ENCODE peak calls at places on chromosome 10, in six cellular contexts. One of them, this sample, is unnamed.
A peak's percentile ranks its signal among the peaks of the same experiment; 100 is the strongest.

GRCh38 chr10:45404087-45404769 is 30.2 kb downstream of the ALOX5 start:
- DNase-seq in germinal center: no peak
- DNase-seq in BJ: no peak
- DNase-seq in foreskin fibroblast: no peak
- DNase-seq in MV-4-11: peak; percentile 95
- DNase-seq in stimulated activated CD8-positive, alpha-beta memory T cell treated with anti-CD3 and anti-CD28 coated beads, Interleukin-4, amount 100 ng/mL, for 24 hours: no peak
- DNase-seq in this sample: no peak

GRCh38 chr10:84179059-84179710 is 5.6 kb downstream of the GPR15LG start:
- DNase-seq in germinal center: peak; percentile 84
- DNase-seq in BJ: peak; percentile 2
- DNase-seq in foreskin fibroblast: peak; percentile 82
- DNase-seq in MV-4-11: no peak
- DNase-seq in stimulated activated CD8-positive, alpha-beta memory T cell treated with anti-CD3 and anti-CD28 coated beads, Interleukin-4, amount 100 ng/mL, for 24 hours: no peak
- DNase-seq in this sample: no peak

GRCh38 chr10:108360187-108360586 is 1195.7 kb upstream of the SORCS1 start:
- DNase-seq in germinal center: no peak
- DNase-seq in BJ: no peak
- DNase-seq in foreskin fibroblast: peak; percentile 28
- DNase-seq in MV-4-11: no peak
- DNase-seq in stimulated activated CD8-positive, alpha-beta memory T cell treated with anti-CD3 and anti-CD28 coated beads, Interleukin-4, amount 100 ng/mL, for 24 hours: no peak
- DNase-seq in this sample: no peak

GRCh38 chr10:77390481-77390891 is 247.1 kb downstream of the KCNMA1 start:
- DNase-seq in germinal center: no peak
- DNase-seq in BJ: no peak
- DNase-seq in foreskin fibroblast: peak; percentile 22
- DNase-seq in MV-4-11: no peak
- DNase-seq in stimulated activated CD8-positive, alpha-beta memory T cell treated with anti-CD3 and anti-CD28 coated beads, Interleukin-4, amount 100 ng/mL, for 24 hours: no peak
- DNase-seq in this sample: no peak

GRCh38 chr10:71573562-71574300 is 145.8 kb downstream of the C10orf105 start:
- DNase-seq in germinal center: no peak
- DNase-seq in BJ: no peak
- DNase-seq in foreskin fibroblast: no peak
- DNase-seq in MV-4-11: no peak
- DNase-seq in stimulated activated CD8-positive, alpha-beta memory T cell treated with anti-CD3 and anti-CD28 coated beads, Interleukin-4, amount 100 ng/mL, for 24 hours: no peak
- DNase-seq in this sample: no peak

GRCh38 chr10:11018426-11018818 is 750 bp downstream of the CELF2 start:
- DNase-seq in germinal center: no peak
- DNase-seq in BJ: no peak
- DNase-seq in foreskin fibroblast: peak; percentile 35
- DNase-seq in MV-4-11: no peak
- DNase-seq in stimulated activated CD8-positive, alpha-beta memory T cell treated with anti-CD3 and anti-CD28 coated beads, Interleukin-4, amount 100 ng/mL, for 24 hours: no peak
- DNase-seq in this sample: peak; percentile 34

GRCh38 chr10:130498934-130499333 is 362.7 kb downstream of the GLRX3 start:
- DNase-seq in germinal center: no peak
- DNase-seq in BJ: no peak
- DNase-seq in foreskin fibroblast: no peak
- DNase-seq in MV-4-11: no peak
- DNase-seq in stimulated activated CD8-positive, alpha-beta memory T cell treated with anti-CD3 and anti-CD28 coated beads, Interleukin-4, amount 100 ng/mL, for 24 hours: no peak
- DNase-seq in this sample: no peak

GRCh38 chr10:112227331-112227961 is 43.9 kb upstream of the GPAM start:
- DNase-seq in germinal center: no peak
- DNase-seq in BJ: peak; percentile 26
- DNase-seq in foreskin fibroblast: peak; percentile 7
- DNase-seq in MV-4-11: peak; percentile 96
- DNase-seq in stimulated activated CD8-positive, alpha-beta memory T cell treated with anti-CD3 and anti-CD28 coated beads, Interleukin-4, amount 100 ng/mL, for 24 hours: no peak
- DNase-seq in this sample: no peak

GRCh38 chr10:92544296-92544695 is 29.6 kb downstream of the IDE start:
- DNase-seq in germinal center: no peak
- DNase-seq in BJ: no peak
- DNase-seq in foreskin fibroblast: no peak
- DNase-seq in MV-4-11: peak; percentile 94
- DNase-seq in stimulated activated CD8-positive, alpha-beta memory T cell treated with anti-CD3 and anti-CD28 coated beads, Interleukin-4, amount 100 ng/mL, for 24 hours: no peak
- DNase-seq in this sample: no peak

GRCh38 chr10:77898323-77899079 is 28.1 kb downstream of the DLG5 start:
- DNase-seq in germinal center: no peak
- DNase-seq in BJ: no peak
- DNase-seq in foreskin fibroblast: no peak
- DNase-seq in MV-4-11: peak; percentile 24
- DNase-seq in stimulated activated CD8-positive, alpha-beta memory T cell treated with anti-CD3 and anti-CD28 coated beads, Interleukin-4, amount 100 ng/mL, for 24 hours: no peak
- DNase-seq in this sample: no peak

GRCh38 chr10:97318772-97319651 is at the start of gene FRAT1:
- DNase-seq in germinal center: peak; percentile 78
- DNase-seq in BJ: peak; percentile 39
- DNase-seq in foreskin fibroblast: peak; percentile 94
- DNase-seq in MV-4-11: peak; percentile 75
- DNase-seq in stimulated activated CD8-positive, alpha-beta memory T cell treated with anti-CD3 and anti-CD28 coated beads, Interleukin-4, amount 100 ng/mL, for 24 hours: peak; percentile 84
- DNase-seq in this sample: peak; percentile 92

GRCh38 chr10:7572435-7572834 is 94.3 kb downstream of the ITIH5 start:
- DNase-seq in germinal center: no peak
- DNase-seq in BJ: no peak
- DNase-seq in foreskin fibroblast: no peak
- DNase-seq in MV-4-11: peak; percentile 49
- DNase-seq in stimulated activated CD8-positive, alpha-beta memory T cell treated with anti-CD3 and anti-CD28 coated beads, Interleukin-4, amount 100 ng/mL, for 24 hours: no peak
- DNase-seq in this sample: no peak

GRCh38 chr10:66295602-66296001 is 630.2 kb upstream of the LRRTM3 start:
- DNase-seq in germinal center: no peak
- DNase-seq in BJ: no peak
- DNase-seq in foreskin fibroblast: no peak
- DNase-seq in MV-4-11: no peak
- DNase-seq in stimulated activated CD8-positive, alpha-beta memory T cell treated with anti-CD3 and anti-CD28 coated beads, Interleukin-4, amount 100 ng/mL, for 24 hours: no peak
- DNase-seq in this sample: no peak

GRCh38 chr10:124291009-124291671 is 127.6 kb downstream of the OAT start:
- DNase-seq in germinal center: no peak
- DNase-seq in BJ: no peak
- DNase-seq in foreskin fibroblast: no peak
- DNase-seq in MV-4-11: peak; percentile 95
- DNase-seq in stimulated activated CD8-positive, alpha-beta memory T cell treated with anti-CD3 and anti-CD28 coated beads, Interleukin-4, amount 100 ng/mL, for 24 hours: no peak
- DNase-seq in this sample: no peak

GRCh38 chr10:34109952-34110702 is 705.0 kb downstream of the PARD3 start:
- DNase-seq in germinal center: no peak
- DNase-seq in BJ: no peak
- DNase-seq in foreskin fibroblast: no peak
- DNase-seq in MV-4-11: no peak
- DNase-seq in stimulated activated CD8-positive, alpha-beta memory T cell treated with anti-CD3 and anti-CD28 coated beads, Interleukin-4, amount 100 ng/mL, for 24 hours: no peak
- DNase-seq in this sample: no peak

GRCh38 chr10:49606981-49607535 is 3.1 kb upstream of the SLC18A3 start:
- DNase-seq in germinal center: peak; percentile 85
- DNase-seq in BJ: no peak
- DNase-seq in foreskin fibroblast: peak; percentile 84
- DNase-seq in MV-4-11: peak; percentile 82
- DNase-seq in stimulated activated CD8-positive, alpha-beta memory T cell treated with anti-CD3 and anti-CD28 coated beads, Interleukin-4, amount 100 ng/mL, for 24 hours: peak; percentile 56
- DNase-seq in this sample: peak; percentile 91

GRCh38 chr10:125231116-125231812 is 70.9 kb upstream of the CTBP2 start:
- DNase-seq in germinal center: no peak
- DNase-seq in BJ: peak; percentile 82
- DNase-seq in foreskin fibroblast: peak; percentile 95
- DNase-seq in MV-4-11: no peak
- DNase-seq in stimulated activated CD8-positive, alpha-beta memory T cell treated with anti-CD3 and anti-CD28 coated beads, Interleukin-4, amount 100 ng/mL, for 24 hours: no peak
- DNase-seq in this sample: peak; percentile 33

GRCh38 chr10:97796651-97797050 is 24.9 kb upstream of the SFRP5 start:
- DNase-seq in germinal center: no peak
- DNase-seq in BJ: no peak
- DNase-seq in foreskin fibroblast: no peak
- DNase-seq in MV-4-11: peak; percentile 2
- DNase-seq in stimulated activated CD8-positive, alpha-beta memory T cell treated with anti-CD3 and anti-CD28 coated beads, Interleukin-4, amount 100 ng/mL, for 24 hours: no peak
- DNase-seq in this sample: no peak

GRCh38 chr10:102408728-102409603 is 9.6 kb downstream of the PSD start:
- DNase-seq in germinal center: peak; percentile 47
- DNase-seq in BJ: no peak
- DNase-seq in foreskin fibroblast: peak; percentile 72
- DNase-seq in MV-4-11: no peak
- DNase-seq in stimulated activated CD8-positive, alpha-beta memory T cell treated with anti-CD3 and anti-CD28 coated beads, Interleukin-4, amount 100 ng/mL, for 24 hours: peak; percentile 75
- DNase-seq in this sample: peak; percentile 55

GRCh38 chr10:30185916-30186315 is 126.5 kb upstream of the JCAD start:
- DNase-seq in germinal center: no peak
- DNase-seq in BJ: peak; percentile 80
- DNase-seq in foreskin fibroblast: peak; percentile 91
- DNase-seq in MV-4-11: no peak
- DNase-seq in stimulated activated CD8-positive, alpha-beta memory T cell treated with anti-CD3 and anti-CD28 coated beads, Interleukin-4, amount 100 ng/mL, for 24 hours: no peak
- DNase-seq in this sample: no peak

GRCh38 chr10:101007915-101008822 is 8.6 kb downstream of the LZTS2 start:
- DNase-seq in germinal center: no peak
- DNase-seq in BJ: no peak
- DNase-seq in foreskin fibroblast: peak; percentile 47
- DNase-seq in MV-4-11: no peak
- DNase-seq in stimulated activated CD8-positive, alpha-beta memory T cell treated with anti-CD3 and anti-CD28 coated beads, Interleukin-4, amount 100 ng/mL, for 24 hours: no peak
- DNase-seq in this sample: no peak

GRCh38 chr10:99621454-99622246 is 1.4 kb upstream of the SLC25A28 start:
- DNase-seq in germinal center: no peak
- DNase-seq in BJ: no peak
- DNase-seq in foreskin fibroblast: no peak
- DNase-seq in MV-4-11: peak; percentile 61
- DNase-seq in stimulated activated CD8-positive, alpha-beta memory T cell treated with anti-CD3 and anti-CD28 coated beads, Interleukin-4, amount 100 ng/mL, for 24 hours: no peak
- DNase-seq in this sample: no peak

GRCh38 chr10:59805043-59805442 is 51.8 kb upstream of the MRLN start:
- DNase-seq in germinal center: peak; percentile 5
- DNase-seq in BJ: no peak
- DNase-seq in foreskin fibroblast: peak; percentile 11
- DNase-seq in MV-4-11: no peak
- DNase-seq in stimulated activated CD8-positive, alpha-beta memory T cell treated with anti-CD3 and anti-CD28 coated beads, Interleukin-4, amount 100 ng/mL, for 24 hours: no peak
- DNase-seq in this sample: peak; percentile 69

GRCh38 chr10:97180367-97180763 is 5.4 kb downstream of the SLIT1 start:
- DNase-seq in germinal center: no peak
- DNase-seq in BJ: no peak
- DNase-seq in foreskin fibroblast: no peak
- DNase-seq in MV-4-11: no peak
- DNase-seq in stimulated activated CD8-positive, alpha-beta memory T cell treated with anti-CD3 and anti-CD28 coated beads, Interleukin-4, amount 100 ng/mL, for 24 hours: no peak
- DNase-seq in this sample: no peak

GRCh38 chr10:18505719-18506118 is 145.7 kb downstream of the NSUN6 start:
- DNase-seq in germinal center: no peak
- DNase-seq in BJ: no peak
- DNase-seq in foreskin fibroblast: no peak
- DNase-seq in MV-4-11: no peak
- DNase-seq in stimulated activated CD8-positive, alpha-beta memory T cell treated with anti-CD3 and anti-CD28 coated beads, Interleukin-4, amount 100 ng/mL, for 24 hours: no peak
- DNase-seq in this sample: no peak

GRCh38 chr10:17009228-17009700 is 120.3 kb downstream of the CUBN start:
- DNase-seq in germinal center: no peak
- DNase-seq in BJ: no peak
- DNase-seq in foreskin fibroblast: peak; percentile 90
- DNase-seq in MV-4-11: no peak
- DNase-seq in stimulated activated CD8-positive, alpha-beta memory T cell treated with anti-CD3 and anti-CD28 coated beads, Interleukin-4, amount 100 ng/mL, for 24 hours: no peak
- DNase-seq in this sample: no peak

GRCh38 chr10:103715430-103715829 is 139.9 kb downstream of the SH3PXD2A start:
- DNase-seq in germinal center: no peak
- DNase-seq in BJ: peak; percentile 71
- DNase-seq in foreskin fibroblast: peak; percentile 97
- DNase-seq in MV-4-11: no peak
- DNase-seq in stimulated activated CD8-positive, alpha-beta memory T cell treated with anti-CD3 and anti-CD28 coated beads, Interleukin-4, amount 100 ng/mL, for 24 hours: no peak
- DNase-seq in this sample: no peak

GRCh38 chr10:68516766-68517165 is 10.6 kb downstream of the SLC25A16 start:
- DNase-seq in germinal center: no peak
- DNase-seq in BJ: peak; percentile 28
- DNase-seq in foreskin fibroblast: peak; percentile 86
- DNase-seq in MV-4-11: no peak
- DNase-seq in stimulated activated CD8-positive, alpha-beta memory T cell treated with anti-CD3 and anti-CD28 coated beads, Interleukin-4, amount 100 ng/mL, for 24 hours: no peak
- DNase-seq in this sample: no peak

GRCh38 chr10:124262249-124262865 is 156.4 kb downstream of the OAT start:
- DNase-seq in germinal center: no peak
- DNase-seq in BJ: no peak
- DNase-seq in foreskin fibroblast: no peak
- DNase-seq in MV-4-11: no peak
- DNase-seq in stimulated activated CD8-positive, alpha-beta memory T cell treated with anti-CD3 and anti-CD28 coated beads, Interleukin-4, amount 100 ng/mL, for 24 hours: no peak
- DNase-seq in this sample: no peak

GRCh38 chr10:23399701-23400144 is 39.2 kb upstream of the OTUD1 start:
- DNase-seq in germinal center: no peak
- DNase-seq in BJ: no peak
- DNase-seq in foreskin fibroblast: peak; percentile 18
- DNase-seq in MV-4-11: no peak
- DNase-seq in stimulated activated CD8-positive, alpha-beta memory T cell treated with anti-CD3 and anti-CD28 coated beads, Interleukin-4, amount 100 ng/mL, for 24 hours: no peak
- DNase-seq in this sample: no peak

This sample was measured in WTC11.